ENCODE peak calls at places on chromosome 11, in nine cellular contexts. B is K562, M is HCT116, W is body of pancreas, L is heart left ventricle, R is GM12878, S is right lobe of liver, H is gastrocnemius medialis, F is HepG2. V is an unnamed sample. For H3K9me3, the result is how much of the 10 kb centered on the place peaks cover.

GRCh38 chr11:74310857-74311256 is 583 bp downstream of the P4HA3 start:
- ATAC-seq in F (peak), M (peak), H (no peak), S (no peak), L (peak), R (no peak), W (no peak), B (peak), V (peak)

GRCh38 chr11:78838417-78838816 is 263.8 kb upstream of the NARS2 start:
- ATAC-seq in R (no peak), F (no peak), L (no peak), S (no peak), H (no peak), W (no peak), B (no peak), M (peak), V (no peak)

GRCh38 chr11:76337469-76337868 is 43.5 kb downstream of the THAP12 start:
- ATAC-seq in S (no peak), L (no peak), M (no peak), R (no peak), B (no peak), W (no peak), F (no peak), H (no peak), V (no peak)

GRCh38 chr11:123976770-123977560 is 616 bp downstream of the OR10S1 start:
- ATAC-seq in F (no peak), B (peak), L (peak), W (no peak), H (no peak), M (no peak), R (no peak), S (no peak), V (no peak)

GRCh38 chr11:84608788-84609309 is 1018.3 kb downstream of the DLG2 start:
- ATAC-seq in F (no peak), W (peak), R (no peak), S (no peak), H (peak), B (no peak), L (peak), M (no peak), V (no peak)

GRCh38 chr11:93559681-93560080 is 16.5 kb upstream of the SMCO4 start:
- ATAC-seq in B (no peak), L (no peak), R (no peak), H (no peak), F (no peak), S (no peak), W (no peak), M (no peak), V (no peak)

GRCh38 chr11:99522467-99523173 is 501.9 kb downstream of the CNTN5 start:
- ATAC-seq in W (no peak), R (no peak), M (no peak), L (no peak), F (no peak), B (no peak), H (no peak), S (no peak), V (no peak)

GRCh38 chr11:113989381-113989780 is 14.5 kb downstream of the HTR3A start:
- ATAC-seq in W (no peak), R (no peak), F (no peak), B (no peak), M (no peak), S (no peak), L (no peak), H (no peak), V (no peak)

GRCh38 chr11:70371241-70371640 is 27.1 kb upstream of the CTTN start:
- ATAC-seq in R (no peak), S (peak), F (no peak), H (peak), L (peak), B (no peak), M (no peak), W (no peak), V (no peak)

GRCh38 chr11:33045551-33046255 is 6.3 kb downstream of the TCP11L1 start:
- ATAC-seq in R (no peak), F (peak), W (no peak), H (no peak), M (peak), L (no peak), S (no peak), B (no peak), V (no peak)

GRCh38 chr11:14768789-14769188 is 123.2 kb downstream of the CYP2R1 start:
- ATAC-seq in B (no peak), W (no peak), S (no peak), M (no peak), R (peak), L (no peak), F (no peak), H (no peak), V (no peak)

GRCh38 chr11:13339196-13340153 is 61.9 kb downstream of the BMAL1 start:
- ATAC-seq in M (peak), W (peak), S (peak), L (peak), B (peak), H (no peak), F (peak), R (peak), V (peak)

GRCh38 chr11:112784323-112785073 is 176.7 kb upstream of the NCAM1 start:
- ATAC-seq in H (no peak), M (no peak), W (peak), R (no peak), L (peak), F (no peak), S (peak), B (no peak), V (peak)

GRCh38 chr11:17498475-17498874 is 21.8 kb upstream of the ABCC8 start:
- ATAC-seq in H (no peak), F (peak), B (peak), S (no peak), R (peak), M (peak), L (no peak), W (no peak), V (no peak)

GRCh38 chr11:1810761-1811160 is 24.0 kb upstream of the SYT8 start:
- ATAC-seq in S (no peak), B (no peak), L (peak), M (no peak), W (no peak), H (no peak), R (no peak), F (no peak), V (no peak)

GRCh38 chr11:105854269-105854668 is 167.8 kb downstream of the MSANTD4 start:
- ATAC-seq in B (no peak), F (no peak), H (no peak), M (no peak), W (no peak), R (no peak), L (no peak), S (no peak), V (no peak)

GRCh38 chr11:73379189-73379880 is 3.1 kb downstream of the RELT start:
- ATAC-seq in W (peak), R (no peak), M (no peak), L (no peak), F (no peak), H (peak), S (no peak), B (no peak), V (no peak)

GRCh38 chr11:116459233-116459632 is 313.6 kb downstream of the BUD13 start:
- ATAC-seq in B (no peak), H (no peak), L (peak), W (no peak), M (no peak), S (no peak), F (no peak), R (no peak), V (no peak)

GRCh38 chr11:35304900-35305299 is 114.5 kb downstream of the SLC1A2 start:
- ATAC-seq in R (no peak), B (no peak), F (no peak), W (no peak), S (no peak), H (no peak), M (no peak), L (no peak), V (no peak)
- H3K27ac ChIP-seq in R (no peak), B (no peak), F (peak), W (no peak), S (peak), H (no peak), M (no peak), L (no peak), V (peak)

GRCh38 chr11:83161610-83162199 is 4.8 kb downstream of the PCF11 start:
- ATAC-seq in S (no peak), W (no peak), F (no peak), B (no peak), L (no peak), M (no peak), R (no peak), H (no peak), V (no peak)

GRCh38 chr11:83162377-83162776 is 5.4 kb downstream of the PCF11 start:
- ATAC-seq in B (no peak), M (no peak), H (no peak), R (peak), W (no peak), S (no peak), L (no peak), F (no peak), V (no peak)

GRCh38 chr11:83158474-83158786 is 1.5 kb downstream of the PCF11 start:
- ATAC-seq in S (no peak), L (no peak), W (no peak), M (no peak), R (no peak), F (no peak), H (no peak), B (no peak), V (no peak)

GRCh38 chr11:83158965-83159900 is 2.3 kb downstream of the PCF11 start:
- ATAC-seq in B (no peak), R (no peak), L (no peak), W (no peak), S (no peak), F (no peak), H (no peak), M (no peak), V (no peak)

DNA sequence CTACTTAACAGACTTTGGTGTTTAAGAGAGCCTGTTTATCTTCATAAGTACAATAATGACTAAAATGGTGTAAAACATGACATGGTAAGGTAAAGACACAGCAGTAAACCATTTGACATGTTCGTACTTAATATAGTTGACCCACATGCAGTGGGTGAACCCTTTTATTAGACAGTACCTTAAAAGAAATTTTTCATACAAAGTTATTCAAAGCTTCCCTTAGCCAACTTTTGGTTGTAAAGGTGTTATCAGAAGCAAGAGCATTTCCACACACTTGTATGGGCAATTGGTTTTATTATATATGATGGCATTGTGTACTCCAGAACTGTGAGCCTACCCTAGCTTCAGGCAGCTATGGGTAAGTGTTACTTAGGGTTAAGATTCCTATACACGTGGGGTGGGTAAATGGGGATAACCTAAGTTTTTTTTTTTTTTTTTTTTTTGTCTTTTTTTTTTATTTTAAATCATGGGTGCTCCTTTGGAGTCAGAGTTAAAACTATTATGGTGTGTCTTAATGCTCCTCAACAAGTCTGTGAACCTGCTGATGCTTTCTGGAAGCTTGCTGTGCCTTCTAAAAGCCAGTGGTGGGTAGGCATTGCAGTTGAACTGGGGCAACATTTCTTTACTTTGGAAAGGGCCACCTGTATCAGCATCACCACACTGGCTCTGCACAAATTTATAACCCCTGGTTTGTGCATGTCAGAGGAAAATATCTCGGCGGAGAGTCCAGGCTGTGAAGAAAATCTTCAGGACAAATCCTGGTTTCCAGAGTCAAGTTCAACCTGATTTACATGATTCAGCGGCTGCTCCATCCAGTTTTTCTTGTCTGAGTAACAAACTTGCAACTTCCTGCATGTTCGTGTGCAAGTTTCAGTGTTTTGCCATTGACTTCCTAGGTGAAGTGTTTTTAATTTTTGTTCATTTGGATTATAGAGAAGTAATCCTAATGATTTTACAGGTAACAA is 3.3 kb downstream of the PCF11 start:
- ATAC-seq in H (no peak), W (no peak), R (no peak), M (no peak), L (no peak), F (no peak), S (no peak), B (no peak), V (no peak)
- TF ChIP-seq POLR2A in H (no peak), W (no peak), R (peak), M (no peak), L (no peak), F (peak), S (no peak), B (peak), V (no peak)

DNA sequence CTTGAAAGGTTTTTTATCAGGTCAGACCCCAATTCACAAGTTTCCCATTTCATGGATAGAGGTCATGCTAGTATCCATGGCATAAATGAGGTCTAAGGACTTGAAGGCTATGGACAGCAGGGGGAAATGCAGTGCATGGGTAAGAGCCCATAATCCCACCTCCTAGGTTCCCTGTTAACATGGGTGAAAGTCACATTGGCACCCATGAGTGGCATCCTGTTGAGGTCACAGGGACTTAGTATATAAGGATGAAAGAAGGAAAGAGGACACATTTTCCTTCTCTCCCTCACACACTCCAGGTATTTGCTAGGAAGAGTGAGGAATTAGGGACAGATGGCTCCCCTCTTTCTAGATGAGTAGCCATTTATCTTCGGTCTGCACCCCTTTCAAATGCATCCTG is 9.4 kb upstream of the GLYAT start:
- ATAC-seq in L (no peak), M (no peak), R (no peak), S (no peak), H (no peak), F (no peak), W (no peak), B (no peak), V (no peak)
- H3K9me3 ChIP-seq in L (under half), M (under half), R (under half), S (under half), H (under half), F (under half), W (under half), B (under half), V (under half)

GRCh38 chr11:26828291-26828690 is 106.4 kb upstream of the SLC5A12 start:
- ATAC-seq in B (no peak), R (no peak), M (no peak), S (no peak), W (peak), F (no peak), L (no peak), H (no peak), V (peak)

GRCh38 chr11:26830218-26830617 is 108.4 kb upstream of the SLC5A12 start:
- ATAC-seq in B (no peak), F (no peak), L (no peak), R (peak), W (no peak), S (no peak), H (no peak), M (no peak), V (no peak)

GRCh38 chr11:26823963-26824362 is 102.1 kb upstream of the SLC5A12 start:
- ATAC-seq in B (no peak), W (no peak), H (no peak), L (no peak), R (no peak), S (no peak), F (no peak), M (no peak), V (no peak)

GRCh38 chr11:26830757-26831156 is 108.9 kb upstream of the SLC5A12 start:
- ATAC-seq in H (no peak), F (no peak), L (no peak), S (no peak), W (no peak), M (no peak), B (no peak), R (no peak), V (no peak)

DNA sequence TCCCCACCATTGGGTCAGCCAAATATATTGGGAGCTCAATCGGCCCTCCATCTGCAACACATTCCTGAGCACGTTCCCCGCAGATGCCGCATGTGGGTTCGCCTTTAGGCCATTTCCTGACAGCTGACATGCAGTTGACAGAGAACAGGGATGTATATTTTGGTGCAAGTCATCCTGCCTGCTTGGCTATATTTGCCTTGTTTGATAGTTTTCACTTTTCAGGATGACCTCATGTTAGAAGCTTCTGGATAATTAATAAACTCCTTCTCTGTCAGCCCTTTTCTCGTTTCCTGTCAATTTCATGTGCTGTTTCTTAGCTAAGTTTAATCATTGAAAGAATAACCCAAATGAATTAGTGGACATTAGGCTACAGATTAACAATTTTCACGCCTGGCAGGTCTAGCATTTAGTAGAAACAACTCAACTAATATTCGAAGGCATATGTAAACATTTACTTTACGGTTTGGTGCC is 105.7 kb upstream of the SLC5A12 start:
- ATAC-seq in B (no peak), R (no peak), M (no peak), S (peak), L (no peak), H (no peak), F (no peak), W (peak), V (peak)
- H3K27ac ChIP-seq in B (no peak), R (no peak), M (no peak), S (no peak), L (no peak), H (no peak), F (no peak), W (peak), V (peak)